ENCODE peak calls at places on chromosomes 3 and 15, in eight cellular contexts. One of them, this sample, is unnamed.

GRCh38 chr15:69149803-69150202 is 10.6 kb upstream of the GLCE start:
- DNase-seq in A549: no peak
- DNase-seq in occipital lobe: no peak
- DNase-seq in AG08396: no peak
- DNase-seq in neural progenitor cell: no peak
- DNase-seq in Daoy: no peak
- DNase-seq in activated CD4-positive, alpha-beta T cell treated with anti-CD3 and anti-CD28 coated beads for 1 hour: no peak
- DNase-seq in suprapubic skin: no peak
- DNase-seq in this sample: no peak

GRCh38 chr3:105997800-105998526 is 129.2 kb upstream of the CBLB start:
- DNase-seq in A549: peak; percentile 83
- DNase-seq in occipital lobe: no peak
- DNase-seq in AG08396: peak; percentile 59
- DNase-seq in neural progenitor cell: no peak
- DNase-seq in Daoy: peak; percentile 73
- DNase-seq in activated CD4-positive, alpha-beta T cell treated with anti-CD3 and anti-CD28 coated beads for 1 hour: no peak
- DNase-seq in suprapubic skin: no peak
- DNase-seq in this sample: no peak

GRCh38 chr3:153221748-153222162 is 59.7 kb downstream of the RAP2B start:
- DNase-seq in A549: peak; percentile 6
- DNase-seq in occipital lobe: peak; percentile 4
- DNase-seq in AG08396: peak; percentile 60
- DNase-seq in neural progenitor cell: no peak
- DNase-seq in Daoy: peak; percentile 96
- DNase-seq in activated CD4-positive, alpha-beta T cell treated with anti-CD3 and anti-CD28 coated beads for 1 hour: peak; percentile 63
- DNase-seq in suprapubic skin: no peak
- DNase-seq in this sample: peak; percentile 51

GRCh38 chr15:67833504-67834248 is 6.2 kb downstream of the RNU6-1 start:
- DNase-seq in A549: peak; percentile 48
- DNase-seq in occipital lobe: no peak
- DNase-seq in AG08396: peak; percentile 64
- DNase-seq in neural progenitor cell: peak; percentile 90
- DNase-seq in Daoy: peak; percentile 57
- DNase-seq in activated CD4-positive, alpha-beta T cell treated with anti-CD3 and anti-CD28 coated beads for 1 hour: no peak
- DNase-seq in suprapubic skin: no peak
- DNase-seq in this sample: no peak

GRCh38 chr3:64578384-64578783 is 109.4 kb downstream of the ADAMTS9 start:
- DNase-seq in A549: no peak
- DNase-seq in occipital lobe: no peak
- DNase-seq in AG08396: no peak
- DNase-seq in neural progenitor cell: no peak
- DNase-seq in Daoy: no peak
- DNase-seq in activated CD4-positive, alpha-beta T cell treated with anti-CD3 and anti-CD28 coated beads for 1 hour: no peak
- DNase-seq in suprapubic skin: no peak
- DNase-seq in this sample: no peak

GRCh38 chr3:112619295-112619694 is 21.6 kb downstream of the CCDC80 start:
- DNase-seq in A549: peak; percentile 37
- DNase-seq in occipital lobe: no peak
- DNase-seq in AG08396: no peak
- DNase-seq in neural progenitor cell: no peak
- DNase-seq in Daoy: no peak
- DNase-seq in activated CD4-positive, alpha-beta T cell treated with anti-CD3 and anti-CD28 coated beads for 1 hour: no peak
- DNase-seq in suprapubic skin: no peak
- DNase-seq in this sample: no peak

GRCh38 chr3:171257251-171258179 is 202.7 kb downstream of the TNIK start:
- DNase-seq in A549: no peak
- DNase-seq in occipital lobe: no peak
- DNase-seq in AG08396: peak; percentile 51
- DNase-seq in neural progenitor cell: no peak
- DNase-seq in Daoy: no peak
- DNase-seq in activated CD4-positive, alpha-beta T cell treated with anti-CD3 and anti-CD28 coated beads for 1 hour: no peak
- DNase-seq in suprapubic skin: no peak
- DNase-seq in this sample: no peak

GRCh38 chr3:64184621-64185020 is 40.6 kb downstream of the PRICKLE2 start:
- DNase-seq in A549: peak; percentile 27
- DNase-seq in occipital lobe: no peak
- DNase-seq in AG08396: no peak
- DNase-seq in neural progenitor cell: no peak
- DNase-seq in Daoy: peak; percentile 65
- DNase-seq in activated CD4-positive, alpha-beta T cell treated with anti-CD3 and anti-CD28 coated beads for 1 hour: no peak
- DNase-seq in suprapubic skin: no peak
- DNase-seq in this sample: no peak

GRCh38 chr15:90358124-90359033 is 6.3 kb downstream of the ZNF774 start:
- DNase-seq in A549: peak; percentile 46
- DNase-seq in occipital lobe: no peak
- DNase-seq in AG08396: peak; percentile 38
- DNase-seq in neural progenitor cell: no peak
- DNase-seq in Daoy: peak; percentile 30
- DNase-seq in activated CD4-positive, alpha-beta T cell treated with anti-CD3 and anti-CD28 coated beads for 1 hour: no peak
- DNase-seq in suprapubic skin: no peak
- DNase-seq in this sample: no peak

GRCh38 chr15:27175479-27176153 is 204.6 kb downstream of the GABRG3 start:
- DNase-seq in A549: no peak
- DNase-seq in occipital lobe: no peak
- DNase-seq in AG08396: no peak
- DNase-seq in neural progenitor cell: no peak
- DNase-seq in Daoy: no peak
- DNase-seq in activated CD4-positive, alpha-beta T cell treated with anti-CD3 and anti-CD28 coated beads for 1 hour: no peak
- DNase-seq in suprapubic skin: no peak
- DNase-seq in this sample: no peak

GRCh38 chr3:191330309-191330712 is at the start of gene UTS2B:
- DNase-seq in A549: peak; percentile 29
- DNase-seq in occipital lobe: no peak
- DNase-seq in AG08396: peak; percentile 75
- DNase-seq in neural progenitor cell: peak; percentile 13
- DNase-seq in Daoy: peak; percentile 65
- DNase-seq in activated CD4-positive, alpha-beta T cell treated with anti-CD3 and anti-CD28 coated beads for 1 hour: no peak
- DNase-seq in suprapubic skin: no peak
- DNase-seq in this sample: no peak

GRCh38 chr15:78565097-78565950 is at the start of gene CHRNA5:
- DNase-seq in A549: peak; percentile 94
- DNase-seq in occipital lobe: no peak
- DNase-seq in AG08396: peak; percentile 86
- DNase-seq in neural progenitor cell: peak; percentile 98
- DNase-seq in Daoy: peak; percentile 92
- DNase-seq in activated CD4-positive, alpha-beta T cell treated with anti-CD3 and anti-CD28 coated beads for 1 hour: peak; percentile 46
- DNase-seq in suprapubic skin: peak; percentile 89
- DNase-seq in this sample: peak; percentile 98

GRCh38 chr3:151379083-151379734 is 5.3 kb downstream of the P2RY12 start:
- DNase-seq in A549: peak; percentile 29
- DNase-seq in occipital lobe: no peak
- DNase-seq in AG08396: no peak
- DNase-seq in neural progenitor cell: peak; percentile 65
- DNase-seq in Daoy: peak; percentile 43
- DNase-seq in activated CD4-positive, alpha-beta T cell treated with anti-CD3 and anti-CD28 coated beads for 1 hour: no peak
- DNase-seq in suprapubic skin: no peak
- DNase-seq in this sample: peak; percentile 2

GRCh38 chr3:12969487-12969886 is 103.7 kb downstream of the IQSEC1 start:
- DNase-seq in A549: no peak
- DNase-seq in occipital lobe: no peak
- DNase-seq in AG08396: no peak
- DNase-seq in neural progenitor cell: peak; percentile 71
- DNase-seq in Daoy: no peak
- DNase-seq in activated CD4-positive, alpha-beta T cell treated with anti-CD3 and anti-CD28 coated beads for 1 hour: no peak
- DNase-seq in suprapubic skin: no peak
- DNase-seq in this sample: peak; percentile 79

GRCh38 chr15:77573826-77574225 is 58.9 kb downstream of the LINGO1 start:
- DNase-seq in A549: no peak
- DNase-seq in occipital lobe: no peak
- DNase-seq in AG08396: no peak
- DNase-seq in neural progenitor cell: no peak
- DNase-seq in Daoy: no peak
- DNase-seq in activated CD4-positive, alpha-beta T cell treated with anti-CD3 and anti-CD28 coated beads for 1 hour: no peak
- DNase-seq in suprapubic skin: no peak
- DNase-seq in this sample: no peak

GRCh38 chr3:100540791-100541334 is 48.4 kb downstream of the TMEM45A start:
- DNase-seq in A549: no peak
- DNase-seq in occipital lobe: no peak
- DNase-seq in AG08396: no peak
- DNase-seq in neural progenitor cell: no peak
- DNase-seq in Daoy: no peak
- DNase-seq in activated CD4-positive, alpha-beta T cell treated with anti-CD3 and anti-CD28 coated beads for 1 hour: no peak
- DNase-seq in suprapubic skin: no peak
- DNase-seq in this sample: no peak

GRCh38 chr3:161339517-161340500 is 31.5 kb downstream of the SPTSSB start:
- DNase-seq in A549: no peak
- DNase-seq in occipital lobe: no peak
- DNase-seq in AG08396: no peak
- DNase-seq in neural progenitor cell: no peak
- DNase-seq in Daoy: no peak
- DNase-seq in activated CD4-positive, alpha-beta T cell treated with anti-CD3 and anti-CD28 coated beads for 1 hour: no peak
- DNase-seq in suprapubic skin: no peak
- DNase-seq in this sample: peak; percentile 43

GRCh38 chr3:185134532-185134931 is 18.3 kb downstream of the C3orf70 start:
- DNase-seq in A549: no peak
- DNase-seq in occipital lobe: no peak
- DNase-seq in AG08396: no peak
- DNase-seq in neural progenitor cell: no peak
- DNase-seq in Daoy: no peak
- DNase-seq in activated CD4-positive, alpha-beta T cell treated with anti-CD3 and anti-CD28 coated beads for 1 hour: no peak
- DNase-seq in suprapubic skin: no peak
- DNase-seq in this sample: no peak

GRCh38 chr3:79032686-79033318 is 735.0 kb downstream of the ROBO1 start:
- DNase-seq in A549: peak; percentile 69
- DNase-seq in occipital lobe: no peak
- DNase-seq in AG08396: no peak
- DNase-seq in neural progenitor cell: peak; percentile 65
- DNase-seq in Daoy: peak; percentile 38
- DNase-seq in activated CD4-positive, alpha-beta T cell treated with anti-CD3 and anti-CD28 coated beads for 1 hour: no peak
- DNase-seq in suprapubic skin: no peak
- DNase-seq in this sample: peak; percentile 13

GRCh38 chr3:27025718-27026117 is 343.5 kb downstream of the NEK10 start:
- DNase-seq in A549: no peak
- DNase-seq in occipital lobe: no peak
- DNase-seq in AG08396: no peak
- DNase-seq in neural progenitor cell: no peak
- DNase-seq in Daoy: no peak
- DNase-seq in activated CD4-positive, alpha-beta T cell treated with anti-CD3 and anti-CD28 coated beads for 1 hour: no peak
- DNase-seq in suprapubic skin: no peak
- DNase-seq in this sample: peak; percentile 3

GRCh38 chr3:133944641-133945441 is 49.2 kb upstream of the RAB6B start:
- DNase-seq in A549: no peak
- DNase-seq in occipital lobe: no peak
- DNase-seq in AG08396: peak; percentile 31
- DNase-seq in neural progenitor cell: no peak
- DNase-seq in Daoy: peak; percentile 98
- DNase-seq in activated CD4-positive, alpha-beta T cell treated with anti-CD3 and anti-CD28 coated beads for 1 hour: no peak
- DNase-seq in suprapubic skin: peak; percentile 65
- DNase-seq in this sample: peak; percentile 67

GRCh38 chr15:80160570-80161156 is 7.9 kb downstream of the FAH start:
- DNase-seq in A549: peak; percentile 68
- DNase-seq in occipital lobe: no peak
- DNase-seq in AG08396: peak; percentile 78
- DNase-seq in neural progenitor cell: no peak
- DNase-seq in Daoy: peak; percentile 89
- DNase-seq in activated CD4-positive, alpha-beta T cell treated with anti-CD3 and anti-CD28 coated beads for 1 hour: no peak
- DNase-seq in suprapubic skin: peak; percentile 64
- DNase-seq in this sample: no peak

GRCh38 chr3:47527952-47528718 is 14.6 kb upstream of the ELP6 start:
- DNase-seq in A549: no peak
- DNase-seq in occipital lobe: no peak
- DNase-seq in AG08396: no peak
- DNase-seq in neural progenitor cell: no peak
- DNase-seq in Daoy: no peak
- DNase-seq in activated CD4-positive, alpha-beta T cell treated with anti-CD3 and anti-CD28 coated beads for 1 hour: no peak
- DNase-seq in suprapubic skin: no peak
- DNase-seq in this sample: no peak

GRCh38 chr3:124602986-124603627 is 127.1 kb upstream of the UMPS start:
- DNase-seq in A549: no peak
- DNase-seq in occipital lobe: no peak
- DNase-seq in AG08396: no peak
- DNase-seq in neural progenitor cell: no peak
- DNase-seq in Daoy: no peak
- DNase-seq in activated CD4-positive, alpha-beta T cell treated with anti-CD3 and anti-CD28 coated beads for 1 hour: no peak
- DNase-seq in suprapubic skin: no peak
- DNase-seq in this sample: no peak

GRCh38 chr3:195836736-195837135 is 25.0 kb upstream of the MUC4 start:
- DNase-seq in A549: no peak
- DNase-seq in occipital lobe: no peak
- DNase-seq in AG08396: no peak
- DNase-seq in neural progenitor cell: peak; percentile 0
- DNase-seq in Daoy: no peak
- DNase-seq in activated CD4-positive, alpha-beta T cell treated with anti-CD3 and anti-CD28 coated beads for 1 hour: no peak
- DNase-seq in suprapubic skin: no peak
- DNase-seq in this sample: no peak

GRCh38 chr3:18683900-18684299 is 258.8 kb upstream of the SATB1 start:
- DNase-seq in A549: no peak
- DNase-seq in occipital lobe: no peak
- DNase-seq in AG08396: no peak
- DNase-seq in neural progenitor cell: no peak
- DNase-seq in Daoy: no peak
- DNase-seq in activated CD4-positive, alpha-beta T cell treated with anti-CD3 and anti-CD28 coated beads for 1 hour: no peak
- DNase-seq in suprapubic skin: no peak
- DNase-seq in this sample: no peak

GRCh38 chr3:32296251-32297204 is 58.0 kb downstream of the CMTM8 start:
- DNase-seq in A549: peak; percentile 67
- DNase-seq in occipital lobe: peak; percentile 4
- DNase-seq in AG08396: peak; percentile 80
- DNase-seq in neural progenitor cell: peak; percentile 75
- DNase-seq in Daoy: peak; percentile 62
- DNase-seq in activated CD4-positive, alpha-beta T cell treated with anti-CD3 and anti-CD28 coated beads for 1 hour: peak; percentile 42
- DNase-seq in suprapubic skin: no peak
- DNase-seq in this sample: peak; percentile 72

GRCh38 chr3:50450135-50450911 is 53.1 kb downstream of the CACNA2D2 start:
- DNase-seq in A549: no peak
- DNase-seq in occipital lobe: peak; percentile 44
- DNase-seq in AG08396: peak; percentile 52
- DNase-seq in neural progenitor cell: peak; percentile 56
- DNase-seq in Daoy: peak; percentile 46
- DNase-seq in activated CD4-positive, alpha-beta T cell treated with anti-CD3 and anti-CD28 coated beads for 1 hour: peak; percentile 55
- DNase-seq in suprapubic skin: peak; percentile 91
- DNase-seq in this sample: no peak

GRCh38 chr3:12608368-12608767 is 51.5 kb downstream of the MKRN2 start:
- DNase-seq in A549: no peak
- DNase-seq in occipital lobe: no peak
- DNase-seq in AG08396: no peak
- DNase-seq in neural progenitor cell: no peak
- DNase-seq in Daoy: no peak
- DNase-seq in activated CD4-positive, alpha-beta T cell treated with anti-CD3 and anti-CD28 coated beads for 1 hour: no peak
- DNase-seq in suprapubic skin: no peak
- DNase-seq in this sample: no peak

GRCh38 chr3:132592211-132592610 is 4.9 kb upstream of the ACKR4 start:
- DNase-seq in A549: no peak
- DNase-seq in occipital lobe: no peak
- DNase-seq in AG08396: no peak
- DNase-seq in neural progenitor cell: no peak
- DNase-seq in Daoy: no peak
- DNase-seq in activated CD4-positive, alpha-beta T cell treated with anti-CD3 and anti-CD28 coated beads for 1 hour: no peak
- DNase-seq in suprapubic skin: no peak
- DNase-seq in this sample: no peak

GRCh38 chr3:66889758-66890576 is 108.1 kb upstream of the KBTBD8 start:
- DNase-seq in A549: no peak
- DNase-seq in occipital lobe: no peak
- DNase-seq in AG08396: no peak
- DNase-seq in neural progenitor cell: no peak
- DNase-seq in Daoy: no peak
- DNase-seq in activated CD4-positive, alpha-beta T cell treated with anti-CD3 and anti-CD28 coated beads for 1 hour: no peak
- DNase-seq in suprapubic skin: no peak
- DNase-seq in this sample: peak; percentile 61

GRCh38 chr15:40325188-40325587 is 1.7 kb downstream of the INAFM2 start:
- DNase-seq in A549: no peak
- DNase-seq in occipital lobe: no peak
- DNase-seq in AG08396: no peak
- DNase-seq in neural progenitor cell: no peak
- DNase-seq in Daoy: no peak
- DNase-seq in activated CD4-positive, alpha-beta T cell treated with anti-CD3 and anti-CD28 coated beads for 1 hour: no peak
- DNase-seq in suprapubic skin: no peak
- DNase-seq in this sample: no peak

This sample was measured in SJCRH30.